ENCODE peak calls at places on chromosomes 3 and 15, in five cellular contexts. V is RWPE1; T is CD8-positive, alpha-beta memory T cell; R is IMR-90; G is suprapubic skin. P is an unnamed sample.

GRCh38 chr15:43150171-43150929 is 17.0 kb downstream of the TMEM62 start:
- DNase-seq in V (peak), T (no peak), R (peak), G (no peak), P (no peak)

GRCh38 chr3:184764176-184764575 is 47.8 kb upstream of the VPS8 start:
- DNase-seq in V (no peak), T (no peak), R (no peak), G (no peak), P (no peak)

GRCh38 chr3:133895208-133896001 is at the start of gene RAB6B:
- DNase-seq in V (peak), T (no peak), R (peak), G (no peak), P (no peak)

GRCh38 chr15:38002883-38003477 is 68.5 kb downstream of the TMCO5A start:
- DNase-seq in V (peak), T (no peak), R (peak), G (no peak), P (no peak)

GRCh38 chr15:23857028-23857641 is 170.0 kb upstream of the NDN start:
- DNase-seq in V (peak), T (no peak), R (peak), G (no peak), P (no peak)

GRCh38 chr3:195241592-195242355 is 29.2 kb downstream of the XXYLT1 start:
- DNase-seq in V (no peak), T (no peak), R (peak), G (peak), P (peak)

GRCh38 chr3:154316974-154317767 is 7.1 kb downstream of the DHX36 start:
- DNase-seq in V (no peak), T (no peak), R (no peak), G (no peak), P (no peak)

GRCh38 chr15:58746174-58746573 is 3.3 kb downstream of the ADAM10 start:
- DNase-seq in V (no peak), T (no peak), R (no peak), G (no peak), P (no peak)

GRCh38 chr15:45641374-45641778 is 6.5 kb downstream of the SQOR start:
- DNase-seq in V (peak), T (no peak), R (peak), G (peak), P (no peak)

GRCh38 chr15:92599394-92599970 is 56.1 kb downstream of the FAM174B start:
- DNase-seq in V (no peak), T (no peak), R (peak), G (no peak), P (no peak)

GRCh38 chr15:83299462-83299861 is 15.0 kb upstream of the BNC1 start:
- DNase-seq in V (no peak), T (no peak), R (no peak), G (no peak), P (peak)

GRCh38 chr3:105836533-105836932 is 32.3 kb downstream of the CBLB start:
- DNase-seq in V (no peak), T (no peak), R (peak), G (no peak), P (no peak)

GRCh38 chr3:171309906-171310359 is 150.3 kb downstream of the TNIK start:
- DNase-seq in V (peak), T (no peak), R (peak), G (no peak), P (no peak)

GRCh38 chr15:91801836-91802534 is 51.5 kb upstream of the SLCO3A1 start:
- DNase-seq in V (no peak), T (no peak), R (no peak), G (no peak), P (no peak)

GRCh38 chr3:188801393-188801792 is 370.4 kb upstream of the TPRG1 start:
- DNase-seq in V (no peak), T (no peak), R (peak), G (no peak), P (no peak)

GRCh38 chr3:52195823-52196331 is 2.1 kb upstream of the ALAS1 start:
- DNase-seq in V (no peak), T (no peak), R (peak), G (no peak), P (no peak)

GRCh38 chr3:169945313-169945712 is 21.3 kb upstream of the SEC62 start:
- DNase-seq in V (no peak), T (no peak), R (no peak), G (no peak), P (no peak)

GRCh38 chr3:147411235-147411607 is 2.1 kb downstream of the ZIC1 start:
- DNase-seq in V (no peak), T (no peak), R (peak), G (no peak), P (no peak)

GRCh38 chr3:69115731-69116130 is 6.7 kb downstream of the LMOD3 start:
- DNase-seq in V (peak), T (no peak), R (peak), G (no peak), P (no peak)

GRCh38 chr3:69116162-69116561 is 6.2 kb downstream of the LMOD3 start:
- DNase-seq in V (no peak), T (no peak), R (no peak), G (no peak), P (no peak)

GRCh38 chr3:69119138-69119537 is 3.3 kb downstream of the LMOD3 start:
- DNase-seq in V (no peak), T (no peak), R (no peak), G (no peak), P (no peak)

GRCh38 chr3:69118555-69118954 is 3.8 kb downstream of the LMOD3 start:
- DNase-seq in V (no peak), T (no peak), R (no peak), G (no peak), P (no peak)

DNA sequence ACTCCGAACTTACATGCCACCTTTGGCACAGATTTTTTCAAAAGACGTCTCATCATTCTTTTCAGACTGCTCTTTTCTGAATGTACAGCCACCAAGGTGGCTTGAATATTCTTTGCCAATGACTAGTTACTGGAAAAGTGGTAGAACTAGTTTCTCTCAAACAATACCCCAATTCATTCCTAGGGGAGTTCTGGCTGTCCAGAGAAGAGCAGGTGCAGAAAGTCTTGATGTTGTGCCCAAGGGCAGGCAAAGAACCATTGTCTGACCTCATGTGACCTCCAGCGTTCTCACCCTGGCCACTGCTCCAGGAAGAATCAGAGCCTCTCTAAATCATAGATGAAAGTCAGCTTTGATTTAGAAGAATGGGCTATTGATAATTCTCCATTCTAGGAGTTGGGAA is 5.5 kb downstream of the LMOD3 start:
- DNase-seq in V (no peak), T (no peak), R (no peak), G (no peak), P (no peak)
- H3K27ac ChIP-seq in V (no peak), T (no peak), R (no peak), G (no peak), P (peak)

DNA sequence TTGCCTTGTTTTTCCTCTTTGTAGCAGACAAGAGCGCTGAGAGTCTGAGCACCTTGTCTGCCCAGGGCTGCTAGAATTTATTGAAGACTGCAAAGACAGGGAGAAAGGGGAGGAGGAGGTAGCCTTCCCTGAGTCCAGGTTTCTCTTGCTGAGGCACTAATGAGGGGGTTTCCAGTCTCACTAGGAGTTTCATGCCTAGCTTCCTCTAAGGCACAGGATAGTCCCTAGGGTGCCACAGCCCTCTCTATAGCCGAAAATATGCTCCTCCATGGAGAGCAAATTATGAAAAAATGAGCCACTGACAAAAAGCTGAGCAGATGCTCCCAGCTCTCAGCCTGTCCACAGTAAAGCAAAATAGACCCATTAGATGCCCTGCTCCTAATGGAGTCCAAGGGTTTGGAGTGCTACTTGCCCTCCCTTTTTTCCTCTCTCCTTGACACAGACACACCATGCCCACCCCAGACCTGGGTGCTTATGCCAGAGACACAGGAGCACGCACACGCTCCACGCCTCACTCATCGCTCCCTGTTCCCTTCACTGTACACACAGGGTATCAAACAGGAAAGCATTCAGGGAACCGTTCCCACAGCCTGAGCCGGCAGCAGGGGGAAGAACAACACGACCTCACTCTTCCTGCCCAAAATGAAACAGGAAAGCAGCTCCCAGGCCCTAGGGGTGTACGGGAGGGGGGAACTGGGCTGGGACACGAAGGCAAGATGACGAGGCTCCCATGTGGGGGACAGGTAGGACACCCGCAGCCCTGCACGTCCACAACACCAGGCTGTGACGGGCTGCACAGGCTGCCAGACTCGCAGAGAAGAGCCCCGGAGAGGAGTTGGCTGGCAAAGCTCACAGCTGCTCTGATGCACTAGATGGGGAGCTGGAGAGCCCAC is 11.0 kb downstream of the DLL4 start:
- DNase-seq in V (no peak), T (no peak), R (no peak), G (no peak), P (peak)
- H3K27ac ChIP-seq in V (peak), T (no peak), R (peak), G (peak), P (peak)

DNA sequence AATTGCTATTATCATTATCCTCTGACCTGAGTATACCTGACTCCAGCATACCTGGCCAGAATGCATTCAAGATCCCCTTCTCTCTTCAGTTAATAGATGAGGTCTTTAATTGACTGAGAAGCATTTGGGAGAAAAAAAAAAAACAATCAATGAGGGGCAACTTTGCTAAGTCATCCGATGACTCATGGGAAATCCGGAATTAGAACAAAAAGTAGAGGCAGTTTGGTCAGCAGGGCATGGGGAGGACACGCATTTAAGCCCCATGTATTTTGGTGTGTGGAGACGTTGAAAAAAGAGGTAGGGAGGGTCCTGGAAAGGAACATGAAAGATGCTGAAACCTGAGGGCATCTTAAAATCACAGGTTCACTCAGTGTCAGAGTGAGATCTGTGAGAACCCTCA is 256.2 kb downstream of the RORA start:
- DNase-seq in V (peak), T (no peak), R (peak), G (no peak), P (no peak)
- H3K27ac ChIP-seq in V (no peak), T (no peak), R (peak), G (no peak), P (no peak)

GRCh38 chr3:20073068-20073467 is 32.8 kb downstream of the KAT2B start:
- DNase-seq in V (no peak), T (no peak), R (no peak), G (no peak), P (no peak)
- H3K27ac ChIP-seq in V (no peak), T (no peak), R (no peak), G (peak), P (peak)

DNA sequence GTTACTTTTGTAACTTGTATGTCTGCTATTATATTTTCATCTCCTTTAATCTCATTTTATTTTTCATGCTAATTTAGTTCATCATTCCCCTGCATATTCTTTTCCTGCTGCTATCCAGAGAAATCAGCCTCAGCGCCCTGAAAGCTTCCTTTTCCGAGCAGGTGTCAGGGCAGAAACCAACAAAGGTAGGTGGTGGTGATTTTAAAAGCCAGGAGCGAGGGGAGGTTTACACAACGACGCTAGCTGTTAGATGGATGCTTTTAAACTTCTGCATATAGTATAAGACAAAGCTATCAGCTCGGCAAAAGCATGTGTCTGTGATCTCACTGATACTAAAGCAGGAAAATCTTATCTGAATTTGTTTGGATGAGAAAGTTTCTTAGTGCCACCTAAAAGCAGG is 75.0 kb downstream of the LRCH3 start:
- DNase-seq in V (no peak), T (no peak), R (no peak), G (no peak), P (no peak)
- H3K27ac ChIP-seq in V (no peak), T (no peak), R (no peak), G (no peak), P (no peak)

DNA sequence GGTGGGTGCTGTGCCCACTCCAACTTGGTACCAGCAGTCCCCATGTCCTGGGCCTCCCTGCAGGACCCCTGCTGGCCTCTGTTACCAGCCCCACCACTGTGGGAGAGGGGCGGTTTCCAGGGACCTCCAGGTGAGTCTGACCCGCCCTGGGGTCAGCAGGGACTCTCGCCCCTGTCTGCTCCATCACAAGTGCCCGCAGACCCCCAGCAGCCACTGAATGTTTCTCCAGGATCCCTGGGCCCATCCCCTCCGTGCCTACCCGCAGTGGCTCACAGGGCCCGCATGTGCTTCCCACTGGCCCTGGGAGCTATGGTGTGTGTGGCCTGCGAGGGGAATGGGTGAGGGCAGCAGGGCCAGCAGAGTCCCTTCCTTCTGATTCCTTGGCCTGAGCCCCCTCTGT is 9.9 kb upstream of the RHO start:
- DNase-seq in V (no peak), T (no peak), R (no peak), G (no peak), P (no peak)
- H3K27ac ChIP-seq in V (no peak), T (no peak), R (no peak), G (no peak), P (no peak)

GRCh38 chr15:100281096-100281917 is 60.5 kb downstream of the ADAMTS17 start:
- DNase-seq in V (no peak), T (no peak), R (no peak), G (no peak), P (no peak)

GRCh38 chr15:100285641-100286295 is 56.0 kb downstream of the ADAMTS17 start:
- DNase-seq in V (no peak), T (no peak), R (no peak), G (no peak), P (no peak)

GRCh38 chr15:100284191-100284590 is 57.6 kb downstream of the ADAMTS17 start:
- DNase-seq in V (peak), T (no peak), R (no peak), G (no peak), P (no peak)

GRCh38 chr15:100279849-100280248 is 61.9 kb downstream of the ADAMTS17 start:
- DNase-seq in V (no peak), T (no peak), R (no peak), G (no peak), P (no peak)

DNA sequence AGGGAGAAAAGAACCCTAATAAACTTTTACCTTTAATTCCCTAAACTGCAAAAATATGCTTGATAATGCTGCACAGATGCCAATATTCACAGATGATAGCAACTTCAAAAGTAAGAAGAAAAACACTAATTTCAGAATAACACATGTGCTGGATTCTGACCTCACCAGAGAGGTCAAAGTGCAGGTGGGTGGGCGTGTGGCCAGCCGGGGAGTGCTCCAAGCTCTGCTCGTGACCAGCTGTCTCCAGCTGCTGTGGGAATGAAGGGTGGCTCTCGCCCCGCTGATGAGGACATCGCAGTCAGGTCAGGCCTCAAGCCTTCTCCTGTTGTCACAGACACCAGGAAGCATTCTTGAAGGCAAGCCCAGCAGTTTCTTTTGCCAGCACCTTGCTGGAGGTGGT is 57.1 kb downstream of the ADAMTS17 start:
- DNase-seq in V (no peak), T (no peak), R (no peak), G (no peak), P (no peak)
- H3K27ac ChIP-seq in V (peak), T (no peak), R (no peak), G (no peak), P (no peak)

P was measured in right atrium auricular region.